ENCODE peak calls at places on chromosomes 16 and 17, in nine cellular contexts. B, O, P, I, E, A, F, Y and V are unnamed samples. For H3K4me1, the result is how much of the 10 kb centered on the place peaks cover.

GRCh38 chr16:54647731-54648221 is 282.9 kb upstream of the IRX5 start:
- DNase-seq in B (no peak), O (no peak), P (no peak), I (no peak), E (no peak), A (no peak), F (no peak), Y (no peak), V (no peak)

GRCh38 chr16:31260136-31260931 is 559 bp downstream of the ITGAM start:
- DNase-seq in B (no peak), O (no peak), P (no peak), I (no peak), E (no peak), A (no peak), F (no peak), Y (no peak), V (no peak)

GRCh38 chr17:77145635-77146632 is 5.2 kb downstream of the SEC14L1 start:
- DNase-seq in B (no peak), O (no peak), P (peak), I (no peak), E (peak), A (no peak), F (no peak), Y (no peak), V (no peak)

GRCh38 chr17:40347319-40348135 is 17.0 kb downstream of the GJD3 start:
- DNase-seq in B (no peak), O (peak), P (no peak), I (no peak), E (no peak), A (no peak), F (no peak), Y (no peak), V (no peak)

GRCh38 chr16:59683709-59684108 is 949.6 kb upstream of the GOT2 start:
- DNase-seq in B (no peak), O (no peak), P (no peak), I (no peak), E (no peak), A (no peak), F (no peak), Y (no peak), V (no peak)

GRCh38 chr17:31274252-31274651 is 22.8 kb downstream of the OMG start:
- DNase-seq in B (no peak), O (no peak), P (no peak), I (no peak), E (no peak), A (no peak), F (peak), Y (no peak), V (no peak)

GRCh38 chr17:49565948-49566491 is 9.7 kb upstream of the NXPH3 start:
- DNase-seq in B (no peak), O (peak), P (peak), I (no peak), E (peak), A (peak), F (no peak), Y (peak), V (no peak)

GRCh38 chr16:1471569-1472194 is 3.1 kb downstream of the CLCN7 start:
- DNase-seq in B (no peak), O (no peak), P (no peak), I (no peak), E (no peak), A (no peak), F (no peak), Y (no peak), V (no peak)

GRCh38 chr17:77206557-77206956 is 65.8 kb downstream of the SEC14L1 start:
- DNase-seq in B (no peak), O (no peak), P (no peak), I (no peak), E (no peak), A (no peak), F (peak), Y (no peak), V (no peak)

GRCh38 chr17:65123757-65124675 is 13.2 kb upstream of the RGS9 start:
- DNase-seq in B (no peak), O (no peak), P (no peak), I (no peak), E (no peak), A (no peak), F (no peak), Y (no peak), V (no peak)

DNA sequence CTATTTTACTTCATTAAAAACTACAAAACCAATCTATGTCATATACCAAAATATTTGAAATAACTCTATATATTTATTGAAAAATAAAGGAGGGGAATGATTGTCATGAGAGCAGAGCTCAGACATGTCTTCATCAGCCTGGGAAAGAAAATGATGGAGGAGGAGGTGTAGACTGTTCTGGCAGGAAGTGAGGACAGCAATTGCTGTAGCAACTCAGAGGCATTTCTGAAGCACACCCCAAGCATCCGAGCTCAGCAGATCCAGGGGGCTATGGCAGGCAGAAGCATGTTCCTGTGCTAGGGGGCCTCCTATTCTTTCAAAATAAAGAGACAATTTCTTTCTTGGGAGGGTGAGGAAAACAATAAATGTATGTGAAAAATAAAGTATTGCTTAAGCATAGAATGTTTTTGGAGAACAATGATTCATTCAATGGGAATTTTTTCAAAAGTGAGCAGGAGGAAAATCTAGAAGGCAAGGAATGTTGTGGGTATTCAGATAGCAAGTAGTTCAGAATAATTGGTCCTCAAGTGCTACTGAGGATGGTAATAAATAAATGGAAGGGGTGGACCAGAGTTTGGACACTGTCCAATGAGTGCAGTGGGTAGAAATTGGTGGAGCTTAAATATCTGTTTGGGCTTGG is 383.4 kb downstream of the CDH11 start:
- DNase-seq in B (no peak), O (no peak), P (no peak), I (no peak), E (no peak), A (no peak), F (no peak), Y (no peak), V (no peak)
- H3K27ac ChIP-seq in B (no peak), O (no peak), P (no peak), I (no peak), E (no peak), A (no peak), F (no peak), Y (no peak), V (no peak)

DNA sequence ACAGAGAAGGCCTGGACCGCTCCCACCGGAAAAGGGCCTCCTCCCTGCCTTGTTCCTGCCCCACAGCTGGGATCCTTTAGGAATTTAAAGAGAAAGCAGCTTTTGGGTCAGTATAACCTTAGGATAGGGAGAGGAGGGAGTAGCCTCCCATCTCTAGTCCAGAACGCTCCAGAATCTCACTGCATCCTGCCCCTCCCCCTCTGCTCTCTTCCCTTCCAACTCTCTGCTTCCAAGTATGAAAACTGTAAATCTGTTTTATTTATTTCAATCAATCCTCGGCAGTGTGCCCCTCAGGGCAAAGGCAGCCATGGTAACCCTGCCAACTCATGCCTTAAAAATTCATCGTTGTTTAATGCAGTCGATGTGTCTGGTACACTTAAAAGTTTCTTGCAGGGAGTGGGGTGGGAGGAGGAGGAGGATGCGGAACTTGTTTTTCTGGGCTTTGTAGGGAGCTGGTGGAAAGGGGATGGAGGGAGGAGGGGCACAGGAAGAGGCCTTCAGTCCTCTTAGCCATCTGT is 21.2 kb upstream of the MTSS2 start:
- DNase-seq in B (no peak), O (peak), P (no peak), I (no peak), E (no peak), A (no peak), F (peak), Y (no peak), V (no peak)
- H3K4me1 ChIP-seq in B (under half), O (under half), P (under half), I (under half), E (under half), A (half or more), F (under half), Y (under half), V (under half)

DNA sequence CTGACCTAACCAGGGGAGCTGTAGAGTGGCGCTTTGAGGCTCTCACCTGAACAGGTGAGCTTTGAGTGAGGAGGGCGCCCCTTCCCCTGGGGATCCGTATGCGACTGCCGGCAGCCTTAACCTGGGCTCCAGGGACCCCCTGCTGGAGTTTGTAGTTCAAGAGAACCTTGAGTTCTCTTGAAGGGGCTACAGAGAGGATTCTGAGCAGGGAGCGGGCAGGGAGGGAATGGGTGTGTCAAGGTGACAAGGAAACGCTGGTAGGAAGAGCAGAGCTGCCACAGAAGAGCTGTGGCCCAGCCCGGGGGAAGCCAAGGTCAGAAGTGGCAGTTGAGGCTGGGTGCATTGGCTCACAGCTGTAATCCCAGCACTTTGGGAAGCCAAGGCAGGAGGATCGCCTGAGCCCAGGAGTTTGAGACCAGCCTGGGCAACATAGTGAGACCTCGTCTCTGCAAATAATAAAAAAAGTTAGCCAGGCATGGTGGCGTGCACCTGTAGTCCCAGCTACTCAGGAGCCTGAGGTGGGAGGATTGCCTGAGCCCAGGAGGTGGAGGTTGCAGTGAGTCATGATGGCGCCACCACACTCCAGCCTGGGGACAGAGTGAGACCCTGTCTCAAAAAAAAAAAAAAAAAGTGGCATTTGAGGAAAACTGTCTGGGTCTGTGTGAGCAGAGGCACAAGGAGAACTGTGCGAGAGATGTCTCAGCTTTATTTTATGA is 1.2 kb downstream of the LLGL2 start:
- DNase-seq in B (no peak), O (no peak), P (no peak), I (no peak), E (no peak), A (no peak), F (no peak), Y (peak), V (no peak)
- H3K4me3 ChIP-seq in B (peak), O (no peak), P (peak), I (peak), E (peak), A (peak), F (peak), Y (peak), V (peak)

DNA sequence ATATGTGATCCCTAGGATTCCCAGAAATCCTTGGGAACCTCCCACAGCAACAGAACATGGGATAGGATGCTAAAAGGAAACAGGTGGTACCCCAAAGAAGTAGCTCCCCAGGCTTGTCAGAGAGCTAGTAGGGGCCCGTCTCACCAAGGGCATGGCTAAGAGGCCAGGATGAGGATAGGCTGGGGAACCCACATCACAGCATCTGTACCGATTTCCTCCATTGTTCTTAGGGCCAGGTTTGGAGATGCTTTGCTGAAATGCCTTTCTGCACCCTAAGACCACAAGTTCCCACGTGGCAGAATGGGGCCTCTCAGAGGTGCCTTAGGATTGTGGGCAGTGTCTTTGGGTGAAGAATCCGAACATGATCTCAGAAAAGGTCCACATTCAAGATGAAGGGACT is 169.5 kb downstream of the HS3ST3B1 start:
- DNase-seq in B (no peak), O (no peak), P (no peak), I (no peak), E (no peak), A (no peak), F (no peak), Y (no peak), V (no peak)
- H3K27ac ChIP-seq in B (no peak), O (no peak), P (no peak), I (no peak), E (no peak), A (no peak), F (no peak), Y (peak), V (no peak)